ENCODE peak calls at places on chromosomes 5 and 9, in seven cellular contexts. D is A673, R is tibial artery, O is left ventricle myocardium inferior, F is epithelial cell of proximal tubule, U is cardiac fibroblast, E is heart right ventricle. Y is an unnamed sample.

GRCh38 chr5:90881626-90882150 is 323.1 kb downstream of the ADGRV1 start:
- DNase-seq in D (no peak), R (no peak), O (no peak), F (no peak), U (no peak), E (no peak), Y (no peak)

GRCh38 chr5:52334367-52334766 is 453.3 kb upstream of the ITGA1 start:
- DNase-seq in D (peak), R (no peak), O (no peak), F (no peak), U (no peak), E (no peak), Y (no peak)

GRCh38 chr5:160048131-160048530 is 39.2 kb downstream of the TTC1 start:
- DNase-seq in D (no peak), R (peak), O (no peak), F (no peak), U (no peak), E (no peak), Y (no peak)

GRCh38 chr9:75184471-75184870 is 96.2 kb downstream of the OSTF1 start:
- DNase-seq in D (no peak), R (no peak), O (no peak), F (no peak), U (no peak), E (no peak), Y (no peak)

GRCh38 chr9:126957687-126958053 is 43.1 kb downstream of the RALGPS1 start:
- DNase-seq in D (peak), R (no peak), O (no peak), F (no peak), U (peak), E (no peak), Y (peak)

GRCh38 chr5:68343421-68343826 is 127.9 kb downstream of the PIK3R1 start:
- DNase-seq in D (no peak), R (peak), O (peak), F (peak), U (peak), E (no peak), Y (peak)

GRCh38 chr5:61486476-61486875 is 154.4 kb downstream of the ZSWIM6 start:
- DNase-seq in D (no peak), R (no peak), O (no peak), F (no peak), U (no peak), E (no peak), Y (no peak)

GRCh38 chr5:139422307-139422893 is 16.9 kb downstream of the DNAJC18 start:
- DNase-seq in D (peak), R (peak), O (no peak), F (no peak), U (peak), E (no peak), Y (peak)

GRCh38 chr5:74434124-74434899 is 206.2 kb downstream of the ENC1 start:
- DNase-seq in D (peak), R (peak), O (no peak), F (no peak), U (no peak), E (no peak), Y (no peak)

GRCh38 chr9:121771851-121772599 is 120.6 kb downstream of the DAB2IP start:
- DNase-seq in D (no peak), R (no peak), O (peak), F (no peak), U (no peak), E (no peak), Y (no peak)

GRCh38 chr9:129496187-129497063 is 124.5 kb downstream of the C9orf50 start:
- DNase-seq in D (peak), R (peak), O (peak), F (no peak), U (peak), E (peak), Y (peak)

GRCh38 chr5:55096860-55097259 is 5.6 kb upstream of the GZMA start:
- DNase-seq in D (no peak), R (no peak), O (no peak), F (no peak), U (no peak), E (no peak), Y (no peak)

GRCh38 chr5:139363937-139364336 is 19.2 kb downstream of the SLC23A1 start:
- DNase-seq in D (no peak), R (no peak), O (no peak), F (no peak), U (no peak), E (no peak), Y (no peak)

GRCh38 chr5:129243058-129243457 is 148.5 kb downstream of the ISOC1 start:
- DNase-seq in D (no peak), R (no peak), O (no peak), F (no peak), U (peak), E (no peak), Y (peak)

GRCh38 chr9:100324594-100325200 is 28.0 kb downstream of the TEX10 start:
- DNase-seq in D (peak), R (no peak), O (no peak), F (no peak), U (peak), E (no peak), Y (peak)

DNA sequence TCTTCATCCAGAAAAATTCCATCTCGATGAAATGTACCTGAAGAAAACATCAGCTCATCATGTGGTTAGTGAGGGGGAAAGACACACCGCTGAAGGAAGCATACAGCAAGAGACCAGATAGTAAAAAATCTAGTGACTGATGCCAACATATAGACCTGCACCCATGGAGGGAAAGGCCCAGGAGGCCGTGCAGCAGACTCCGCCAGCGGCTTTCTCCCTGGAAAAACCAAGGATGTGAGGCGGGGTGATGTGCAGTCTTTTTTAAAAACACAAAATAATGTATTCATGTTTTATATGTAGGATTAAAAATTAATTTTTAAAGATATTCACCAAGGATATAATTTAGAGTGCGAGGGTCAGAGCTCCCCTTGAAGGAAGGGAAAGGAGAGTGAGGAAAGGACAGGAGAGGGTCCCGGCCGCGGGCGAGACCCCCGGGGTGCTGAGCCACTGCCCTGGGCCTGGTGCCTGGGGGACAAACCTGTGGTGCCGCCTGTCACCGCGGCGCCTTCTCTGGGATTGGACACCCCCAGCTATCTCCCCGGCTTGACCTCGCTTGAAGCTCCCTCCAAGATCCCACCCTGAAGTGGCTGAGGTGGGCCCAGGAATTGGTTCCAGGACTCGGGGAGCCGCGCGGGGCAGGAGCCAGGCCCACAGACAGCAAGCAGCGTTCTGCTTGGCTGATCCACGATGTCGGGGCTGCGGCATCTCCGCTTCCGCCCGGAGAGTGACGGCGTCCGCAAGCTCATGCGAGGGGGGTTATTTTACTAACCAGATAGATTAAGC is 12.1 kb upstream of the UNC5A start:
- DNase-seq in D (no peak), R (no peak), O (no peak), F (no peak), U (no peak), E (no peak), Y (no peak)
- H3K4me3 ChIP-seq in D (no peak), R (no peak), O (no peak), F (no peak), U (no peak), E (no peak), Y (no peak)

DNA sequence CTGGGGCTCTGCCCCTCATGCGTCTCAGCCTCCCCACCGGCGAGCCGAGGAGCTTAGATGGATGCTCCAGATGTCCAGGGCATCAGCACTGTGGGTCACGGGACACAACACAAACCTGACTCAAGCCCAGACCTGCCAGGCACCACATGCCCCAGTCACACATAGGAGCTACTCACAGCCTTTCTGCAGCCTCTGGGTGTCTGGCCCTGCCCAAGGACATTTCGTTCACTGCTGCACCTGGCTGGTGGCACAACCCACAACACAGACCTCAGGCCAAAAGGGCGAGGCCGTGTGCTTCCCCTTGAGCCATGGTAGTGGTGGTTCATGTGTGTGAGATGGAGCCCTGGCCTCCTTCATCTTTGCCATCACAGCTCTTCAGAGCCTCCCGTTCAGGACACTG is 89.6 kb upstream of the FCN2 start:
- DNase-seq in D (no peak), R (no peak), O (no peak), F (no peak), U (no peak), E (no peak), Y (no peak)
- H3K4me3 ChIP-seq in D (no peak), R (no peak), O (no peak), F (no peak), U (no peak), E (no peak), Y (no peak)

GRCh38 chr9:98168952-98169488 is 23.4 kb downstream of the CORO2A start:
- DNase-seq in D (no peak), R (no peak), O (peak), F (no peak), U (peak), E (peak), Y (peak)
- H3K4me3 ChIP-seq in D (no peak), R (no peak), O (no peak), F (no peak), U (no peak), E (no peak), Y (no peak)

GRCh38 chr5:177601577-177602457 is 1.9 kb downstream of the B4GALT7 start:
- DNase-seq in D (no peak), R (no peak), O (no peak), F (no peak), U (no peak), E (no peak), Y (no peak)
- H3K4me3 ChIP-seq in D (no peak), R (no peak), O (no peak), F (no peak), U (no peak), E (no peak), Y (no peak)

GRCh38 chr5:143594913-143595818 is 191.7 kb upstream of the NR3C1 start:
- DNase-seq in D (no peak), R (no peak), O (no peak), F (no peak), U (peak), E (no peak), Y (no peak)

GRCh38 chr5:143596824-143597223 is 193.3 kb upstream of the NR3C1 start:
- DNase-seq in D (no peak), R (no peak), O (no peak), F (no peak), U (no peak), E (no peak), Y (no peak)

GRCh38 chr5:143592648-143593047 is 189.2 kb upstream of the NR3C1 start:
- DNase-seq in D (peak), R (no peak), O (no peak), F (no peak), U (peak), E (no peak), Y (peak)

GRCh38 chr5:143596500-143596820 is 193.0 kb upstream of the NR3C1 start:
- DNase-seq in D (no peak), R (no peak), O (no peak), F (no peak), U (no peak), E (no peak), Y (no peak)

GRCh38 chr5:143593723-143594122 is 190.2 kb upstream of the NR3C1 start:
- DNase-seq in D (no peak), R (no peak), O (no peak), F (no peak), U (no peak), E (no peak), Y (no peak)
- H3K4me3 ChIP-seq in D (no peak), R (no peak), O (no peak), F (no peak), U (no peak), E (no peak), Y (no peak)

Y was measured in foreskin fibroblast.